ENCODE peak calls at places on chromosomes 11 and 22, in five cellular contexts. One of them, this sample, is unnamed.

GRCh38 chr11:72856065-72856464 is 41.9 kb downstream of the ATG16L2 start:
- DNase-seq in astrocyte of the spinal cord: no peak
- DNase-seq in cardiac muscle cell: no peak
- DNase-seq in Caki2: no peak
- DNase-seq in AG09309: no peak
- DNase-seq in this sample: no peak

GRCh38 chr22:22480940-22481339 is 27.6 kb downstream of the ZNF280B start:
- DNase-seq in AG09309: no peak
- DNase-seq in Caki2: no peak
- DNase-seq in cardiac muscle cell: no peak
- DNase-seq in astrocyte of the spinal cord: no peak
- DNase-seq in this sample: no peak

GRCh38 chr22:20650294-20651207 is 123.4 kb upstream of the SERPIND1 start:
- DNase-seq in astrocyte of the spinal cord: no peak
- DNase-seq in AG09309: no peak
- DNase-seq in Caki2: no peak
- DNase-seq in cardiac muscle cell: no peak
- DNase-seq in this sample: no peak

GRCh38 chr22:47049078-47049609 is 286.7 kb downstream of the TBC1D22A start:
- DNase-seq in astrocyte of the spinal cord: no peak
- DNase-seq in cardiac muscle cell: no peak
- DNase-seq in AG09309: no peak
- DNase-seq in Caki2: no peak
- DNase-seq in this sample: no peak

GRCh38 chr22:39808087-39808486 is 85.5 kb downstream of the ENTHD1 start:
- DNase-seq in AG09309: no peak
- DNase-seq in cardiac muscle cell: no peak
- DNase-seq in astrocyte of the spinal cord: no peak
- DNase-seq in Caki2: no peak
- DNase-seq in this sample: no peak

GRCh38 chr11:63532799-63533475 is 3.7 kb upstream of the PLAAT4 start:
- DNase-seq in cardiac muscle cell: no peak
- DNase-seq in AG09309: no peak
- DNase-seq in Caki2: no peak
- DNase-seq in astrocyte of the spinal cord: no peak
- DNase-seq in this sample: no peak

GRCh38 chr11:113689711-113690618 is 16.1 kb downstream of the TMPRSS5 start:
- DNase-seq in Caki2: no peak
- DNase-seq in astrocyte of the spinal cord: no peak
- DNase-seq in cardiac muscle cell: no peak
- DNase-seq in AG09309: no peak
- DNase-seq in this sample: no peak

GRCh38 chr11:59754494-59754858 is 700 bp upstream of the STX3 start:
- DNase-seq in cardiac muscle cell: peak
- DNase-seq in astrocyte of the spinal cord: peak
- DNase-seq in AG09309: no peak
- DNase-seq in Caki2: no peak
- DNase-seq in this sample: no peak

GRCh38 chr11:86067230-86068137 is 1.4 kb downstream of the PICALM start:
- DNase-seq in AG09309: no peak
- DNase-seq in astrocyte of the spinal cord: no peak
- DNase-seq in cardiac muscle cell: peak
- DNase-seq in Caki2: peak
- DNase-seq in this sample: no peak

GRCh38 chr22:47788461-47788860 is 1026.0 kb downstream of the TBC1D22A start:
- DNase-seq in cardiac muscle cell: no peak
- DNase-seq in AG09309: no peak
- DNase-seq in Caki2: no peak
- DNase-seq in astrocyte of the spinal cord: no peak
- DNase-seq in this sample: no peak

GRCh38 chr11:12599408-12600143 is 74.6 kb upstream of the TEAD1 start:
- DNase-seq in cardiac muscle cell: peak
- DNase-seq in astrocyte of the spinal cord: no peak
- DNase-seq in AG09309: no peak
- DNase-seq in Caki2: no peak
- DNase-seq in this sample: no peak

GRCh38 chr11:27012254-27012921 is 18.5 kb downstream of the FIBIN start:
- DNase-seq in Caki2: no peak
- DNase-seq in cardiac muscle cell: peak
- DNase-seq in astrocyte of the spinal cord: peak
- DNase-seq in AG09309: no peak
- DNase-seq in this sample: no peak

GRCh38 chr11:95360382-95360781 is 129.4 kb upstream of the SESN3 start:
- DNase-seq in Caki2: no peak
- DNase-seq in cardiac muscle cell: no peak
- DNase-seq in AG09309: peak
- DNase-seq in astrocyte of the spinal cord: no peak
- DNase-seq in this sample: no peak

GRCh38 chr22:17597217-17597616 is 31.3 kb downstream of the ATP6V1E1 start:
- DNase-seq in cardiac muscle cell: no peak
- DNase-seq in astrocyte of the spinal cord: no peak
- DNase-seq in Caki2: no peak
- DNase-seq in AG09309: no peak
- DNase-seq in this sample: no peak

GRCh38 chr22:38623357-38623756 is 32.8 kb downstream of the FAM227A start:
- DNase-seq in AG09309: no peak
- DNase-seq in Caki2: no peak
- DNase-seq in cardiac muscle cell: no peak
- DNase-seq in astrocyte of the spinal cord: no peak
- DNase-seq in this sample: no peak

GRCh38 chr22:40220316-40221054 is 42.8 kb downstream of the TNRC6B start:
- DNase-seq in astrocyte of the spinal cord: peak
- DNase-seq in AG09309: no peak
- DNase-seq in Caki2: no peak
- DNase-seq in cardiac muscle cell: no peak
- DNase-seq in this sample: no peak

GRCh38 chr11:45304992-45305335 is 18.8 kb upstream of the SYT13 start:
- DNase-seq in cardiac muscle cell: no peak
- DNase-seq in Caki2: no peak
- DNase-seq in AG09309: no peak
- DNase-seq in astrocyte of the spinal cord: no peak
- DNase-seq in this sample: no peak

GRCh38 chr11:125874556-125875124 is 12.8 kb upstream of the HYLS1 start:
- DNase-seq in Caki2: no peak
- DNase-seq in astrocyte of the spinal cord: peak
- DNase-seq in cardiac muscle cell: peak
- DNase-seq in AG09309: peak
- DNase-seq in this sample: no peak

This sample was measured in kidney epithelial cell.